ENCODE peak calls at places on chromosomes 11 and 22, in ten cellular contexts. K is left cardiac atrium, L is T-cell, M is epithelial cell of esophagus, S is GM03348, E is nucleus accumbens, A is ovary, U is right lobe of liver, H is NCI-H345, R is HEK293T. O is an unnamed sample.

GRCh38 chr11:75236062-75236461 is 4.5 kb upstream of the TPBGL start:
- DNase-seq in A (no peak), R (no peak), K (no peak), H (no peak), M (no peak), U (no peak), S (no peak), E (no peak), L (no peak), O (no peak)

GRCh38 chr22:49503896-49504521 is 323.7 kb downstream of the BRD1 start:
- DNase-seq in E (no peak), S (no peak), U (no peak), H (no peak), L (no peak), K (no peak), R (no peak), M (no peak), A (no peak), O (no peak)

GRCh38 chr11:78281511-78281910 is 92.8 kb downstream of the USP35 start:
- DNase-seq in E (no peak), R (no peak), K (no peak), A (no peak), H (no peak), M (no peak), S (no peak), U (no peak), L (no peak), O (no peak)

GRCh38 chr11:7204778-7205177 is 46.9 kb upstream of the SYT9 start:
- DNase-seq in A (no peak), S (no peak), M (peak), K (no peak), L (no peak), R (no peak), H (no peak), U (no peak), E (no peak), O (no peak)

GRCh38 chr11:73376803-73377629 is 817 bp downstream of the RELT start:
- DNase-seq in S (peak), E (peak), H (peak), K (peak), L (peak), A (peak), R (peak), M (peak), U (peak), O (peak)

GRCh38 chr11:83724704-83725114 is 438.5 kb upstream of the CCDC90B start:
- DNase-seq in H (no peak), K (no peak), M (peak), E (no peak), S (peak), A (no peak), L (no peak), U (peak), R (no peak), O (peak)

GRCh38 chr11:115606223-115607220 is 102.3 kb upstream of the CADM1 start:
- DNase-seq in K (peak), E (peak), U (peak), H (peak), R (no peak), S (no peak), A (peak), M (no peak), L (no peak), O (peak)

GRCh38 chr11:24163146-24163545 is 333.7 kb upstream of the LUZP2 start:
- DNase-seq in L (no peak), U (no peak), S (peak), R (no peak), K (no peak), E (no peak), M (no peak), H (no peak), A (no peak), O (no peak)

GRCh38 chr11:47992959-47993820 is 12.8 kb downstream of the PTPRJ start:
- DNase-seq in S (peak), M (no peak), E (no peak), A (no peak), H (no peak), L (no peak), U (no peak), K (no peak), R (no peak), O (peak)

GRCh38 chr11:102154806-102155205 is 44.6 kb downstream of the YAP1 start:
- DNase-seq in K (no peak), R (no peak), U (no peak), S (no peak), M (no peak), A (no peak), H (no peak), L (no peak), E (no peak), O (no peak)

GRCh38 chr11:134276396-134277175 is 407 bp downstream of the GLB1L3 start:
- DNase-seq in M (no peak), U (no peak), K (no peak), A (no peak), S (no peak), H (no peak), R (no peak), L (no peak), E (no peak), O (no peak)

GRCh38 chr11:12007769-12008737 is at the start of gene DKK3:
- DNase-seq in A (no peak), E (peak), R (no peak), L (no peak), K (no peak), U (no peak), M (peak), H (no peak), S (peak), O (peak)

GRCh38 chr11:35242412-35242811 is 103.4 kb downstream of the CD44 start:
- DNase-seq in K (no peak), H (no peak), A (no peak), M (no peak), E (no peak), R (no peak), S (no peak), L (no peak), U (no peak), O (no peak)

O was measured in posterior cingulate gyrus.